ENCODE peak calls at places on chromosomes 6 and 20, in eight cellular contexts. C is substantia nigra; Q is posterior vena cava; V is HT1080; D is effector CD4-positive, alpha-beta T cell; N is activated effector memory CD4-positive, alpha-beta T cell treated with Interleukin-2 at 50 U/mL for 16 hours; H is H9; R is nucleus accumbens. L is an unnamed sample.

GRCh38 chr6:15387118-15387517 is 141.2 kb downstream of the JARID2 start:
- DNase-seq in C (no peak), Q (no peak), V (no peak), D (no peak), N (no peak), H (no peak), R (no peak), L (no peak)

GRCh38 chr6:10743514-10743913 is 4.1 kb upstream of the TMEM14B start:
- DNase-seq in C (no peak), Q (no peak), V (no peak), D (no peak), N (no peak), H (no peak), R (no peak), L (no peak)

GRCh38 chr20:4180355-4180754 is 165.0 kb upstream of the RNF24 start:
- DNase-seq in C (no peak), Q (no peak), V (no peak), D (no peak), N (no peak), H (no peak), R (no peak), L (no peak)

GRCh38 chr6:52507557-52508260 is 69.2 kb downstream of the TRAM2 start:
- DNase-seq in C (no peak), Q (no peak), V (peak; percentile 90), D (no peak), N (no peak), H (no peak), R (no peak), L (no peak)

GRCh38 chr20:41249371-41249770 is 68.2 kb downstream of the ZHX3 start:
- DNase-seq in C (peak; percentile 40), Q (peak; percentile 94), V (peak; percentile 90), D (no peak), N (no peak), H (no peak), R (peak; percentile 18), L (peak; percentile 72)

GRCh38 chr20:17701826-17702225 is 2.1 kb downstream of the BANF2 start:
- DNase-seq in C (no peak), Q (no peak), V (no peak), D (no peak), N (no peak), H (no peak), R (no peak), L (no peak)

GRCh38 chr20:9220874-9221547 is 152.1 kb downstream of the PLCB4 start:
- DNase-seq in C (no peak), Q (no peak), V (peak; percentile 35), D (no peak), N (no peak), H (no peak), R (no peak), L (no peak)

GRCh38 chr6:138103876-138104275 is 3.3 kb downstream of the PERP start:
- DNase-seq in C (no peak), Q (no peak), V (no peak), D (no peak), N (no peak), H (no peak), R (no peak), L (no peak)

GRCh38 chr6:80640176-80640575 is 533.7 kb downstream of the BCKDHB start:
- DNase-seq in C (no peak), Q (no peak), V (no peak), D (no peak), N (no peak), H (no peak), R (no peak), L (no peak)

GRCh38 chr6:17710331-17710730 is 3.6 kb upstream of the NUP153 start:
- DNase-seq in C (no peak), Q (no peak), V (no peak), D (no peak), N (no peak), H (no peak), R (no peak), L (no peak)

GRCh38 chr20:2984956-2985661 is 58.3 kb upstream of the GNRH2 start:
- DNase-seq in C (no peak), Q (no peak), V (peak; percentile 54), D (no peak), N (no peak), H (no peak), R (no peak), L (no peak)

GRCh38 chr20:2820084-2820895 is 4.1 kb downstream of the TMEM239 start:
- DNase-seq in C (no peak), Q (no peak), V (no peak), D (no peak), N (no peak), H (peak; percentile 68), R (no peak), L (no peak)

GRCh38 chr6:165091121-165091785 is 218.2 kb downstream of the C6orf118 start:
- DNase-seq in C (no peak), Q (no peak), V (peak; percentile 38), D (no peak), N (no peak), H (no peak), R (no peak), L (no peak)

GRCh38 chr20:31943052-31943471 is 8.8 kb downstream of the PDRG1 start:
- DNase-seq in C (peak; percentile 23), Q (peak; percentile 82), V (no peak), D (no peak), N (no peak), H (no peak), R (peak; percentile 12), L (peak; percentile 67)

GRCh38 chr20:37894454-37894853 is 8.5 kb upstream of the VSTM2L start:
- DNase-seq in C (no peak), Q (no peak), V (no peak), D (no peak), N (no peak), H (no peak), R (no peak), L (no peak)

GRCh38 chr20:63495771-63496403 is 3.0 kb downstream of the EEF1A2 start:
- DNase-seq in C (no peak), Q (no peak), V (no peak), D (peak; percentile 78), N (peak; percentile 62), H (peak; percentile 75), R (peak; percentile 40), L (peak; percentile 72)

GRCh38 chr6:3019065-3019464 is 19.4 kb downstream of the NQO2 start:
- DNase-seq in C (no peak), Q (no peak), V (no peak), D (no peak), N (no peak), H (no peak), R (no peak), L (no peak)

GRCh38 chr6:35477551-35478179 is 9.5 kb downstream of the RPL10A start:
- DNase-seq in C (no peak), Q (no peak), V (no peak), D (no peak), N (no peak), H (no peak), R (no peak), L (no peak)

GRCh38 chr20:23152308-23152892 is 66.3 kb upstream of the CD93 start:
- DNase-seq in C (no peak), Q (peak; percentile 95), V (peak; percentile 44), D (no peak), N (no peak), H (peak; percentile 14), R (no peak), L (no peak)

GRCh38 chr6:150266963-150267685 is 101.7 kb upstream of the IYD start:
- DNase-seq in C (no peak), Q (no peak), V (no peak), D (no peak), N (no peak), H (no peak), R (no peak), L (no peak)

GRCh38 chr20:62927128-62927705 is 912 bp upstream of the DIDO1 start:
- DNase-seq in C (no peak), Q (no peak), V (no peak), D (no peak), N (no peak), H (no peak), R (no peak), L (no peak)

GRCh38 chr6:39365281-39366074 is 43.0 kb upstream of the KCNK16 start:
- DNase-seq in C (no peak), Q (no peak), V (peak; percentile 74), D (no peak), N (no peak), H (no peak), R (no peak), L (no peak)

GRCh38 chr20:15162061-15162740 is 824.8 kb upstream of the FLRT3 start:
- DNase-seq in C (no peak), Q (no peak), V (peak; percentile 14), D (no peak), N (no peak), H (no peak), R (no peak), L (no peak)

GRCh38 chr20:36572701-36573102 is 695 bp upstream of the TGIF2 start:
- DNase-seq in C (no peak), Q (no peak), V (no peak), D (peak; percentile 64), N (peak; percentile 45), H (peak; percentile 51), R (no peak), L (no peak)

GRCh38 chr6:122154912-122155516 is 244.4 kb upstream of the HSF2 start:
- DNase-seq in C (no peak), Q (peak; percentile 34), V (no peak), D (no peak), N (no peak), H (peak; percentile 42), R (no peak), L (no peak)

GRCh38 chr6:90383212-90383611 is 86.6 kb upstream of the BACH2 start:
- DNase-seq in C (no peak), Q (no peak), V (no peak), D (no peak), N (no peak), H (no peak), R (no peak), L (no peak)

GRCh38 chr20:22795455-22795854 is 211.1 kb upstream of the FOXA2 start:
- DNase-seq in C (no peak), Q (no peak), V (no peak), D (no peak), N (no peak), H (no peak), R (no peak), L (no peak)

GRCh38 chr6:15549371-15549770 is 113.5 kb downstream of the DTNBP1 start:
- DNase-seq in C (no peak), Q (no peak), V (no peak), D (no peak), N (no peak), H (no peak), R (no peak), L (no peak)

GRCh38 chr20:46434597-46434996 is 28.2 kb upstream of the ELMO2 start:
- DNase-seq in C (no peak), Q (no peak), V (no peak), D (no peak), N (no peak), H (no peak), R (no peak), L (no peak)

GRCh38 chr20:34375977-34376430 is 12.9 kb downstream of the ITCH start:
- DNase-seq in C (no peak), Q (no peak), V (no peak), D (no peak), N (no peak), H (no peak), R (no peak), L (no peak)

GRCh38 chr20:51763965-51764602 is 4.1 kb downstream of the ATP9A start:
- DNase-seq in C (no peak), Q (no peak), V (no peak), D (no peak), N (no peak), H (no peak), R (no peak), L (no peak)

GRCh38 chr6:170128811-170129681 is 161.8 kb downstream of the DLL1 start:
- DNase-seq in C (no peak), Q (peak; percentile 68), V (no peak), D (no peak), N (no peak), H (peak; percentile 17), R (no peak), L (no peak)

GRCh38 chr6:148835920-148836441 is 89.2 kb downstream of the UST start:
- DNase-seq in C (no peak), Q (no peak), V (no peak), D (no peak), N (no peak), H (no peak), R (no peak), L (peak; percentile 31)

L was measured in Ammon's horn.